ENCODE peak calls at places on chromosomes 11 and 22, in nine cellular contexts. One of them, this sample, is unnamed.

GRCh38 chr11:26399336-26399735 is 67.4 kb downstream of the ANO3 start:
- DNase-seq in mucosa of descending colon: no peak
- DNase-seq in K562: no peak
- DNase-seq in AG10803: no peak
- DNase-seq in astrocyte of the spinal cord: no peak
- DNase-seq in GM12864: no peak
- DNase-seq in CD4-positive, CD25-positive, alpha-beta regulatory T cell: no peak
- DNase-seq in GM12878: no peak
- DNase-seq in mammary epithelial cell: no peak
- DNase-seq in this sample: no peak

GRCh38 chr11:12540075-12540685 is 134.0 kb upstream of the TEAD1 start:
- DNase-seq in mucosa of descending colon: no peak
- DNase-seq in K562: no peak
- DNase-seq in AG10803: peak; percentile 62
- DNase-seq in astrocyte of the spinal cord: peak; percentile 34
- DNase-seq in GM12864: no peak
- DNase-seq in CD4-positive, CD25-positive, alpha-beta regulatory T cell: no peak
- DNase-seq in GM12878: no peak
- DNase-seq in mammary epithelial cell: no peak
- DNase-seq in this sample: no peak

GRCh38 chr11:128361451-128362020 is 225.8 kb downstream of the ETS1 start:
- DNase-seq in mucosa of descending colon: no peak
- DNase-seq in K562: no peak
- DNase-seq in AG10803: peak; percentile 13
- DNase-seq in astrocyte of the spinal cord: peak; percentile 46
- DNase-seq in GM12864: no peak
- DNase-seq in CD4-positive, CD25-positive, alpha-beta regulatory T cell: no peak
- DNase-seq in GM12878: no peak
- DNase-seq in mammary epithelial cell: no peak
- DNase-seq in this sample: no peak

GRCh38 chr11:62400760-62401159 is 18.1 kb upstream of the SCGB1A1 start:
- DNase-seq in mucosa of descending colon: peak; percentile 84
- DNase-seq in K562: peak; percentile 27
- DNase-seq in AG10803: peak; percentile 93
- DNase-seq in astrocyte of the spinal cord: peak; percentile 90
- DNase-seq in GM12864: no peak
- DNase-seq in CD4-positive, CD25-positive, alpha-beta regulatory T cell: no peak
- DNase-seq in GM12878: no peak
- DNase-seq in mammary epithelial cell: no peak
- DNase-seq in this sample: peak; percentile 37

GRCh38 chr22:46007848-46008261 is 30.9 kb upstream of the WNT7B start:
- DNase-seq in mucosa of descending colon: peak; percentile 72
- DNase-seq in K562: no peak
- DNase-seq in AG10803: peak; percentile 96
- DNase-seq in astrocyte of the spinal cord: peak; percentile 92
- DNase-seq in GM12864: no peak
- DNase-seq in CD4-positive, CD25-positive, alpha-beta regulatory T cell: no peak
- DNase-seq in GM12878: no peak
- DNase-seq in mammary epithelial cell: peak; percentile 83
- DNase-seq in this sample: peak; percentile 60

GRCh38 chr22:38062782-38063181 is 5.6 kb downstream of the PICK1 start:
- DNase-seq in mucosa of descending colon: no peak
- DNase-seq in K562: no peak
- DNase-seq in AG10803: no peak
- DNase-seq in astrocyte of the spinal cord: no peak
- DNase-seq in GM12864: no peak
- DNase-seq in CD4-positive, CD25-positive, alpha-beta regulatory T cell: no peak
- DNase-seq in GM12878: no peak
- DNase-seq in mammary epithelial cell: no peak
- DNase-seq in this sample: no peak

GRCh38 chr11:117185739-117186430 is 7.3 kb downstream of the SIDT2 start:
- DNase-seq in mucosa of descending colon: no peak
- DNase-seq in K562: no peak
- DNase-seq in AG10803: no peak
- DNase-seq in astrocyte of the spinal cord: no peak
- DNase-seq in GM12864: peak; percentile 30
- DNase-seq in CD4-positive, CD25-positive, alpha-beta regulatory T cell: no peak
- DNase-seq in GM12878: peak; percentile 28
- DNase-seq in mammary epithelial cell: no peak
- DNase-seq in this sample: no peak

GRCh38 chr11:61083601-61084147 is 18.6 kb upstream of the CD5 start:
- DNase-seq in mucosa of descending colon: no peak
- DNase-seq in K562: no peak
- DNase-seq in AG10803: no peak
- DNase-seq in astrocyte of the spinal cord: no peak
- DNase-seq in GM12864: no peak
- DNase-seq in CD4-positive, CD25-positive, alpha-beta regulatory T cell: peak; percentile 92
- DNase-seq in GM12878: no peak
- DNase-seq in mammary epithelial cell: no peak
- DNase-seq in this sample: no peak

GRCh38 chr11:107545101-107545514 is 20.4 kb downstream of the ALKBH8 start:
- DNase-seq in mucosa of descending colon: no peak
- DNase-seq in K562: no peak
- DNase-seq in AG10803: peak; percentile 26
- DNase-seq in astrocyte of the spinal cord: peak; percentile 89
- DNase-seq in GM12864: no peak
- DNase-seq in CD4-positive, CD25-positive, alpha-beta regulatory T cell: no peak
- DNase-seq in GM12878: no peak
- DNase-seq in mammary epithelial cell: peak; percentile 94
- DNase-seq in this sample: no peak

DNA sequence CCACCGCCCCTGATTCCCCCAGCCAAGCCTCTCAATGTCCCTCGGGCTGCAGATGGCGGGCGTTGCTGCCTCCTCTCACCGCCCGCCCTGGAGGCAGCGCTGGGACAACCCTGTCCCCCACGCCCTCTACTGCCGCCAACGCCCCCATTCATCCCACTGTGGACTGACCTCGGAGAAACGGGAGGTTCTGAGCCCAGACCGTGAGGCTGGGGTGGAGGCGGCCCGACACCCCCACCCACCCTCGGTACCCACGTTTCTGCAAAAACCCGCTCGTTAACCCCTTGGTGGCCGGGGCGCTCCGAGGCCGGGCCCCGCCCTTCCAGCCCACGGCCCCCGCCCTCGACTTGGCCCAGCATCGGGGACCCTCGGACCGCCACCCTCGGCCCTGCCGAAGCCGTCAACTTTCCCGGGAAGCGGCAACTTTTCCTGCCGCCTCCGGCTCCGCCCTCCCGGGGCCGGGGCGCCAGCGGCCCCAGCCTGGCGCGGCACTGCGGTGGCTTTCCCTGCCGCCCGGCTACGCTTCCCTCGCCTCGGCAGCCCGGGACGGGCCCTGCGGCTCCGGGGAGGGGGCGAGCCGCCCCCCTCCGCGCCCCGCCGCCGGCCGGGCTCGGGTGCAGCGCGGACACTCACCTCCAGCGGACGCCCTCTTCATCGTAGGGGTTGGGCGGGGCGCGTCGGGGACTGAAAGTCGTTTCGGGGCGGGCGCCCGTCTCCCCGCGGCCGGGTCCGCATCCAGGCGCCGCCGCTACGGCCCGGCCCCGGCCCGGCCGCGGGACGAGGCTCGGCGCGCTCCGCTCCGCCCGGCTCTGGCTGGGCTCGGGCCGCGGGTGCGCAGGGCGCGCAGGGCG is 453 bp downstream of the RTN4R start:
- DNase-seq in mucosa of descending colon: no peak
- DNase-seq in K562: peak; percentile 79
- DNase-seq in AG10803: no peak
- DNase-seq in astrocyte of the spinal cord: no peak
- DNase-seq in GM12864: no peak
- DNase-seq in CD4-positive, CD25-positive, alpha-beta regulatory T cell: no peak
- DNase-seq in GM12878: no peak
- DNase-seq in mammary epithelial cell: peak; percentile 4
- DNase-seq in this sample: no peak
- H3K4me3 ChIP-seq in mucosa of descending colon: peak overlapping the region; percentile 15
- H3K4me3 ChIP-seq in K562: peak overlapping the region; percentile 48
- H3K4me3 ChIP-seq in AG10803: no peak overlapping the region
- H3K4me3 ChIP-seq in astrocyte of the spinal cord: no peak overlapping the region
- H3K4me3 ChIP-seq in GM12864: no peak overlapping the region
- H3K4me3 ChIP-seq in CD4-positive, CD25-positive, alpha-beta regulatory T cell: no peak overlapping the region
- H3K4me3 ChIP-seq in GM12878: no peak overlapping the region
- H3K4me3 ChIP-seq in mammary epithelial cell: peak overlapping the region; percentile 60
- H3K4me3 ChIP-seq in this sample: peak overlapping the region; percentile 30

GRCh38 chr11:20041499-20041898 is 118.8 kb downstream of the DBX1 start:
- DNase-seq in mucosa of descending colon: no peak
- DNase-seq in K562: no peak
- DNase-seq in AG10803: no peak
- DNase-seq in astrocyte of the spinal cord: no peak
- DNase-seq in GM12864: no peak
- DNase-seq in CD4-positive, CD25-positive, alpha-beta regulatory T cell: no peak
- DNase-seq in GM12878: no peak
- DNase-seq in mammary epithelial cell: no peak
- DNase-seq in this sample: no peak

GRCh38 chr11:20042717-20043392 is 117.4 kb downstream of the DBX1 start:
- DNase-seq in mucosa of descending colon: no peak
- DNase-seq in K562: no peak
- DNase-seq in AG10803: no peak
- DNase-seq in astrocyte of the spinal cord: peak; percentile 77
- DNase-seq in GM12864: no peak
- DNase-seq in CD4-positive, CD25-positive, alpha-beta regulatory T cell: no peak
- DNase-seq in GM12878: no peak
- DNase-seq in mammary epithelial cell: no peak
- DNase-seq in this sample: no peak

GRCh38 chr11:20042025-20042639 is 118.1 kb downstream of the DBX1 start:
- DNase-seq in mucosa of descending colon: no peak
- DNase-seq in K562: no peak
- DNase-seq in AG10803: no peak
- DNase-seq in astrocyte of the spinal cord: peak; percentile 47
- DNase-seq in GM12864: no peak
- DNase-seq in CD4-positive, CD25-positive, alpha-beta regulatory T cell: no peak
- DNase-seq in GM12878: no peak
- DNase-seq in mammary epithelial cell: peak; percentile 55
- DNase-seq in this sample: no peak

GRCh38 chr11:20045098-20045688 is 115.1 kb downstream of the DBX1 start:
- DNase-seq in mucosa of descending colon: no peak
- DNase-seq in K562: no peak
- DNase-seq in AG10803: no peak
- DNase-seq in astrocyte of the spinal cord: no peak
- DNase-seq in GM12864: no peak
- DNase-seq in CD4-positive, CD25-positive, alpha-beta regulatory T cell: no peak
- DNase-seq in GM12878: no peak
- DNase-seq in mammary epithelial cell: no peak
- DNase-seq in this sample: no peak

GRCh38 chr11:20043992-20044391 is 116.3 kb downstream of the DBX1 start:
- DNase-seq in mucosa of descending colon: no peak
- DNase-seq in K562: no peak
- DNase-seq in AG10803: no peak
- DNase-seq in astrocyte of the spinal cord: no peak
- DNase-seq in GM12864: no peak
- DNase-seq in CD4-positive, CD25-positive, alpha-beta regulatory T cell: no peak
- DNase-seq in GM12878: no peak
- DNase-seq in mammary epithelial cell: no peak
- DNase-seq in this sample: no peak
- H3K4me3 ChIP-seq in mucosa of descending colon: no peak overlapping the region
- H3K4me3 ChIP-seq in K562: no peak overlapping the region
- H3K4me3 ChIP-seq in AG10803: no peak overlapping the region
- H3K4me3 ChIP-seq in astrocyte of the spinal cord: no peak overlapping the region
- H3K4me3 ChIP-seq in GM12864: no peak overlapping the region
- H3K4me3 ChIP-seq in CD4-positive, CD25-positive, alpha-beta regulatory T cell: no peak overlapping the region
- H3K4me3 ChIP-seq in GM12878: no peak overlapping the region
- H3K4me3 ChIP-seq in mammary epithelial cell: no peak overlapping the region
- H3K4me3 ChIP-seq in this sample: no peak overlapping the region

GRCh38 chr11:120709808-120710207 is 198.3 kb downstream of the GRIK4 start:
- DNase-seq in mucosa of descending colon: no peak
- DNase-seq in K562: no peak
- DNase-seq in AG10803: no peak
- DNase-seq in astrocyte of the spinal cord: no peak
- DNase-seq in GM12864: peak; percentile 85
- DNase-seq in CD4-positive, CD25-positive, alpha-beta regulatory T cell: no peak
- DNase-seq in GM12878: peak; percentile 73
- DNase-seq in mammary epithelial cell: no peak
- DNase-seq in this sample: no peak

GRCh38 chr11:120707098-120707497 is 195.6 kb downstream of the GRIK4 start:
- DNase-seq in mucosa of descending colon: no peak
- DNase-seq in K562: no peak
- DNase-seq in AG10803: peak; percentile 12
- DNase-seq in astrocyte of the spinal cord: peak; percentile 80
- DNase-seq in GM12864: no peak
- DNase-seq in CD4-positive, CD25-positive, alpha-beta regulatory T cell: no peak
- DNase-seq in GM12878: no peak
- DNase-seq in mammary epithelial cell: no peak
- DNase-seq in this sample: no peak

GRCh38 chr11:120707663-120708062 is 196.1 kb downstream of the GRIK4 start:
- DNase-seq in mucosa of descending colon: no peak
- DNase-seq in K562: no peak
- DNase-seq in AG10803: no peak
- DNase-seq in astrocyte of the spinal cord: no peak
- DNase-seq in GM12864: no peak
- DNase-seq in CD4-positive, CD25-positive, alpha-beta regulatory T cell: no peak
- DNase-seq in GM12878: no peak
- DNase-seq in mammary epithelial cell: no peak
- DNase-seq in this sample: no peak

GRCh38 chr11:120710354-120711187 is 199.0 kb downstream of the GRIK4 start:
- DNase-seq in mucosa of descending colon: no peak
- DNase-seq in K562: no peak
- DNase-seq in AG10803: peak; percentile 82
- DNase-seq in astrocyte of the spinal cord: peak; percentile 92
- DNase-seq in GM12864: no peak
- DNase-seq in CD4-positive, CD25-positive, alpha-beta regulatory T cell: no peak
- DNase-seq in GM12878: no peak
- DNase-seq in mammary epithelial cell: peak; percentile 72
- DNase-seq in this sample: peak; percentile 55

GRCh38 chr11:120708511-120709183 is 197.1 kb downstream of the GRIK4 start:
- DNase-seq in mucosa of descending colon: no peak
- DNase-seq in K562: no peak
- DNase-seq in AG10803: no peak
- DNase-seq in astrocyte of the spinal cord: no peak
- DNase-seq in GM12864: no peak
- DNase-seq in CD4-positive, CD25-positive, alpha-beta regulatory T cell: no peak
- DNase-seq in GM12878: no peak
- DNase-seq in mammary epithelial cell: no peak
- DNase-seq in this sample: no peak
- H3K4me3 ChIP-seq in mucosa of descending colon: no peak overlapping the region
- H3K4me3 ChIP-seq in K562: no peak overlapping the region
- H3K4me3 ChIP-seq in AG10803: no peak overlapping the region
- H3K4me3 ChIP-seq in astrocyte of the spinal cord: no peak overlapping the region
- H3K4me3 ChIP-seq in GM12864: no peak overlapping the region
- H3K4me3 ChIP-seq in CD4-positive, CD25-positive, alpha-beta regulatory T cell: no peak overlapping the region
- H3K4me3 ChIP-seq in GM12878: no peak overlapping the region
- H3K4me3 ChIP-seq in mammary epithelial cell: no peak overlapping the region
- H3K4me3 ChIP-seq in this sample: no peak overlapping the region

DNA sequence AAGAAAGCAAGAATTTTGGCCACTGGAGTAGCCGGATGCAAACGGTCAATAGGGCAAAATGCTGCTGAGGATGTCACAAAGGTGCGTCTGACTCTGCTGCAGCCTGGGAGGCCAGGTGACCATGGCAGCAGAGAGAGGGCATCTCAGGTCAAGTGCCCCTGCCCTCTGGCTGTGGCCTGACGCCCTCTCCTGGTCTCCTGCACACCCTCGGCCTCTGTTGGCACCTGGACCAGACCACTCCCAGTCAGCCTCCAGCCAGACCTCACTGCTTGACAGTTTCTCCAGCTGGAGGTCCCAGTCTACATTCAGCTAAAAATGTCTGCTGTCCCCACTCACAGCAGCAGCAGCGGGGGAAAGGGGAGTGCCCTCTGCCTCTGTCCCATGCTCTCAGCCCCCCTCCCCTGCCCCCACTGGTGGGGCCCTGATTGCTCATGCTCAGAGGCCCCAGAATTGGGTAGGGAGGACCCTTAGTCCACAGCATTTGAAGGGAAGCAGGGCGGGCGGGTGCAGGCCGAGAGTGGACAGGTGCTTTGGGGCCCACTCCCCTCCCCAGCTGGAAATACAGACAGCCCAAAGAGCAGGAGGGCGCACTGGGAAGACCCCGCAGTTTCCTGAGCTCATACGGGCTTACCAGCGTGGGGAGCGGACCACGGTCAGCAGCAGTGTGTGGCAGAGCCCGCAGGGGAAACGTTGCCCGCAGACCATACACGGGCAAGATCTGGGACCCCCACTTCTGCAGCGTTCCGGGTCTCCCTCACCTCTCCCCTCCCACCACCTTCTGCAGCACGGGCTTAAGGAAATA is 1.6 kb upstream of the BRSK2 start:
- DNase-seq in mucosa of descending colon: peak; percentile 44
- DNase-seq in K562: no peak
- DNase-seq in AG10803: no peak
- DNase-seq in astrocyte of the spinal cord: no peak
- DNase-seq in GM12864: no peak
- DNase-seq in CD4-positive, CD25-positive, alpha-beta regulatory T cell: no peak
- DNase-seq in GM12878: no peak
- DNase-seq in mammary epithelial cell: no peak
- DNase-seq in this sample: no peak
- H3K4me3 ChIP-seq in mucosa of descending colon: no peak overlapping the region
- H3K4me3 ChIP-seq in K562: no peak overlapping the region
- H3K4me3 ChIP-seq in AG10803: no peak overlapping the region
- H3K4me3 ChIP-seq in astrocyte of the spinal cord: no peak overlapping the region
- H3K4me3 ChIP-seq in GM12864: no peak overlapping the region
- H3K4me3 ChIP-seq in CD4-positive, CD25-positive, alpha-beta regulatory T cell: no peak overlapping the region
- H3K4me3 ChIP-seq in GM12878: no peak overlapping the region
- H3K4me3 ChIP-seq in mammary epithelial cell: no peak overlapping the region
- H3K4me3 ChIP-seq in this sample: peak overlapping the region; percentile 45